ENCODE peak calls at places on chromosomes 2 and 18, in nine cellular contexts. P is heart left ventricle, Q is A673, K is tibial nerve, G is body of pancreas, A is HCT116, C is Peyer's patch, I is AG04450, H is uterus. N is an unnamed sample.

GRCh38 chr18:24771300-24771699 is 310.9 kb downstream of the HRH4 start:
- DNase-seq in P (no peak), Q (no peak), K (no peak), G (no peak), A (no peak), C (no peak), I (no peak), H (no peak), N (no peak)

GRCh38 chr2:240918258-240919091 is 12.3 kb downstream of the CROCC2 start:
- DNase-seq in P (peak; percentile 6), Q (no peak), K (no peak), G (peak; percentile 7), A (no peak), C (peak; percentile 41), I (no peak), H (peak; percentile 15), N (no peak)

GRCh38 chr2:128037624-128038023 is 9.8 kb upstream of the SAP130 start:
- DNase-seq in P (no peak), Q (no peak), K (no peak), G (no peak), A (no peak), C (no peak), I (no peak), H (no peak), N (no peak)

GRCh38 chr18:70430501-70431173 is 141.8 kb downstream of the SOCS6 start:
- DNase-seq in P (no peak), Q (no peak), K (no peak), G (no peak), A (no peak), C (no peak), I (no peak), H (no peak), N (no peak)

GRCh38 chr2:131031875-131032274 is 61.4 kb downstream of the FAM168B start:
- DNase-seq in P (no peak), Q (no peak), K (no peak), G (no peak), A (no peak), C (no peak), I (no peak), H (no peak), N (no peak)

GRCh38 chr2:215451012-215451756 is 15.3 kb upstream of the FN1 start:
- DNase-seq in P (no peak), Q (no peak), K (no peak), G (no peak), A (no peak), C (no peak), I (no peak), H (no peak), N (no peak)

GRCh38 chr18:13298262-13298661 is 79.7 kb downstream of the LDLRAD4 start:
- DNase-seq in P (no peak), Q (no peak), K (no peak), G (no peak), A (no peak), C (no peak), I (no peak), H (no peak), N (no peak)

GRCh38 chr18:79687806-79688205 is 8.2 kb downstream of the CTDP1 start:
- DNase-seq in P (no peak), Q (no peak), K (no peak), G (peak; percentile 86), A (no peak), C (peak; percentile 41), I (no peak), H (no peak), N (peak; percentile 69)

GRCh38 chr18:26925313-26925712 is 59.8 kb upstream of the AQP4 start:
- DNase-seq in P (no peak), Q (no peak), K (no peak), G (no peak), A (no peak), C (no peak), I (no peak), H (no peak), N (no peak)

GRCh38 chr2:229044581-229044980 is 226.5 kb downstream of the PID1 start:
- DNase-seq in P (no peak), Q (no peak), K (no peak), G (no peak), A (no peak), C (no peak), I (no peak), H (no peak), N (no peak)

GRCh38 chr18:55821219-55821618 is 233.2 kb upstream of the TCF4 start:
- DNase-seq in P (no peak), Q (no peak), K (no peak), G (no peak), A (no peak), C (no peak), I (no peak), H (no peak), N (peak; percentile 45)

GRCh38 chr2:109226128-109226527 is 97.1 kb downstream of the SH3RF3 start:
- DNase-seq in P (no peak), Q (no peak), K (no peak), G (no peak), A (no peak), C (no peak), I (no peak), H (no peak), N (no peak)

GRCh38 chr2:166106431-166107015 is 21.3 kb downstream of the SCN1A start:
- DNase-seq in P (no peak), Q (peak; percentile 65), K (no peak), G (no peak), A (no peak), C (no peak), I (no peak), H (no peak), N (no peak)

GRCh38 chr2:210539578-210540416 is 16.6 kb upstream of the CPS1 start:
- DNase-seq in P (no peak), Q (no peak), K (no peak), G (no peak), A (no peak), C (no peak), I (no peak), H (no peak), N (no peak)

GRCh38 chr18:9845256-9845655 is 40.5 kb upstream of the TXNDC2 start:
- DNase-seq in P (no peak), Q (no peak), K (no peak), G (no peak), A (no peak), C (no peak), I (no peak), H (no peak), N (no peak)

GRCh38 chr18:55856191-55856590 is 268.2 kb upstream of the TCF4 start:
- DNase-seq in P (no peak), Q (peak; percentile 57), K (no peak), G (no peak), A (no peak), C (no peak), I (peak; percentile 63), H (no peak), N (peak; percentile 72)

GRCh38 chr18:22490429-22490846 is 72.7 kb upstream of the CTAGE1 start:
- DNase-seq in P (no peak), Q (no peak), K (no peak), G (no peak), A (no peak), C (peak; percentile 70), I (no peak), H (no peak), N (no peak)

DNA sequence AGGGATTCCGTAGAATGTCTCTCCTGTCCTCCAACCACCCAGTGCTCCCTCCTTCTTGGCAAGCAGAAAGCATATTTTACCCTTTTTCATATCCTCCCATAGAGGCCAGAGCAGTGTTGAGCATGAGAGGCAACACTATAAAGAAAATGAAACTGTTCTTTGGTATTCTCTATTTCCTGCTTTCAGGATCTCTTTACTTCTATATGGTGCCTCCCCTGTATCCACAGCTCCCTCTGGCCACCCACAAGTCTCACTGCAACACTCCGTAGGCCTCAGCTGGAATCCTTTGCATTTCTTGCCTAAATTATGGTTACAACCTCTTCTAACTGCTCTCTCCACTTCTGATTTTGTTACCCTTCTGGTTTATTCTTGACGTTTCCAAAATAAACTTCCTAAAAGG is 74.9 kb upstream of the C2orf15 start:
- DNase-seq in P (no peak), Q (peak; percentile 37), K (no peak), G (peak; percentile 40), A (peak; percentile 15), C (peak; percentile 54), I (peak; percentile 45), H (no peak), N (peak; percentile 46)
- TF ChIP-seq CTCF in P (peak; percentile 30), Q (peak; percentile 28), K (no peak), G (no peak), A (peak; percentile 45), C (peak; percentile 39), I (peak; percentile 84), H (no peak), N (peak; percentile 80)

DNA sequence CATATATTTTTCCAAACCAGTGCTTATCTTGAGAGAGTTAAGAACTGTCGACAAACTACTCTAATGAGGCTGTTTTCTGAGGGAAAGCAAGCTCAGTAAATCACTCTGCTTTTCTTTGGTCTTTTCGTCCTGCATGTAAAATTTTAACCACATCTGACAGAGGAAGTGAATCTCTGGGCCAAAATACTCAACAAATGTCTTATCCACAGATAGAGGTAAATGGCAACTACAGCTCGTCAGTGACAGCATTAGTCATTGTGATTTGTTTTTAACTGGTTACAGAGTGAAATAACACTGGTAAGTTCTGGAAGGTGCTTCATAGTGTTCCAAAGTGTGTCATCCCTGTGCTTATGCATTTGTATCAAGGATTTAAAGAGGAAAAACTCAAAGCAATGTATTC is 82.6 kb upstream of the SLC8A1 start:
- DNase-seq in P (no peak), Q (no peak), K (no peak), G (no peak), A (no peak), C (no peak), I (no peak), H (no peak), N (no peak)
- H3K27ac ChIP-seq in P (no peak overlapping the region), Q (no peak overlapping the region), K (no peak overlapping the region), G (no peak overlapping the region), A (no peak overlapping the region), C (no peak overlapping the region), I (no peak overlapping the region), H (no peak overlapping the region), N (no peak overlapping the region)

DNA sequence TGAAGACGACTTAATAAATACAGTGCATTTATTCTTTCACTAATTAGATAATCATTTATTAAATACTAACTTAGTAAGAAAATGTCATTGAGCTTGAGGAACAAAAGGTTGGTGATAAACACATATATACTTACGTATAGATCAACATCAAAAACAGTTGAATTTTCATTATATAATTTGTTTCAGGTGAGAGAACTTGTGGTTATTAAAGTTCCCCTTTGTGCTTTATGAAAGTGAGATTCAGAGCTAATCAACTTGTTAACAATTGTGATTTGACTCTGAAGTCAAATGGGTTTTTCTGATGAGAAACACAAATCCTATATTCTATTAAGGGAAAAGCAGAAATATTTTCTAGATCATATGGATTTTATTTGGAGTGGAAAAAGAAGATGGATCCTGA is 524.0 kb downstream of the SOX11 start:
- DNase-seq in P (no peak), Q (no peak), K (no peak), G (no peak), A (no peak), C (no peak), I (no peak), H (no peak), N (no peak)
- TF ChIP-seq CTCF in P (no peak), Q (no peak), K (no peak), G (no peak), A (no peak), C (no peak), I (no peak), H (no peak), N (no peak)

DNA sequence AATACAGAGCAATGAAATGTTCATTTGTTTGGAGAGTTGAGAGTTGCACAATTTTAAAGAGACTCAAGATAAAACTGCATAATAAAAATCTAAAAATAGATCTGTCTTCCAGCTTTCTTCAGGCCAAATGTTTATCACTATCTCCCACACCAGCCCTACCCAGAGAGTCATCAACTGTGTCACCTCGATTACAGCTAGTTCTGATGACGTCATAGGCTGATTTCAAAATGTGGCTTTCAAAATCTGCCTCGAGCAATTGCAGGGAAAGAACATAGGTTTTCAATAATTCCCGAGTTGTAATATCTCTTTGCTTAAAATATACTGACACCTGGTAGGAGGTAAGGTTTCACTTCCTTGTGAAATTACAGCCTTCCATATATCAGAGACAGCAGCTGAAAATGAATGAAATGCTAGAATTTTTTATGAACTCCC is 677.6 kb upstream of the ID2 start:
- DNase-seq in P (peak; percentile 24), Q (peak; percentile 53), K (peak; percentile 74), G (no peak), A (no peak), C (peak; percentile 53), I (peak; percentile 33), H (peak; percentile 81), N (peak; percentile 77)
- H3K27ac ChIP-seq in P (peak overlapping the region; percentile 74), Q (no peak overlapping the region), K (peak overlapping the region; percentile 23), G (no peak overlapping the region), A (no peak overlapping the region), C (peak overlapping the region; percentile 50), I (no peak overlapping the region), H (peak overlapping the region; percentile 90), N (peak overlapping the region; percentile 47)

N was measured in brain microvascular endothelial cell.